ENCODE peak calls at places on chromosomes 6 and 20, in eight cellular contexts. One of them, this sample, is unnamed.

GRCh38 chr6:136319732-136320131 is 30.1 kb upstream of the BCLAF1 start:
- DNase-seq in mammary epithelial cell: no peak
- DNase-seq in stomach: no peak
- DNase-seq in CD8-positive, alpha-beta T cell: no peak
- DNase-seq in heart left ventricle: no peak
- DNase-seq in Peyer's patch: no peak
- DNase-seq in iPS DF 6.9: no peak
- DNase-seq in breast epithelium: no peak
- DNase-seq in this sample: no peak

GRCh38 chr20:51404297-51405060 is 138.0 kb downstream of the NFATC2 start:
- DNase-seq in mammary epithelial cell: no peak
- DNase-seq in stomach: peak; percentile 55
- DNase-seq in CD8-positive, alpha-beta T cell: peak; percentile 75
- DNase-seq in heart left ventricle: peak; percentile 75
- DNase-seq in Peyer's patch: peak; percentile 87
- DNase-seq in iPS DF 6.9: no peak
- DNase-seq in breast epithelium: no peak
- DNase-seq in this sample: no peak

GRCh38 chr20:25082498-25082873 is 545 bp upstream of the VSX1 start:
- DNase-seq in mammary epithelial cell: no peak
- DNase-seq in stomach: no peak
- DNase-seq in CD8-positive, alpha-beta T cell: no peak
- DNase-seq in heart left ventricle: no peak
- DNase-seq in Peyer's patch: peak; percentile 1
- DNase-seq in iPS DF 6.9: no peak
- DNase-seq in breast epithelium: no peak
- DNase-seq in this sample: no peak

GRCh38 chr6:3575166-3575565 is 118.3 kb upstream of the SLC22A23 start:
- DNase-seq in mammary epithelial cell: no peak
- DNase-seq in stomach: no peak
- DNase-seq in CD8-positive, alpha-beta T cell: no peak
- DNase-seq in heart left ventricle: no peak
- DNase-seq in Peyer's patch: no peak
- DNase-seq in iPS DF 6.9: no peak
- DNase-seq in breast epithelium: no peak
- DNase-seq in this sample: no peak

GRCh38 chr20:41004561-41005360 is 23.9 kb upstream of the TOP1 start:
- DNase-seq in mammary epithelial cell: peak; percentile 71
- DNase-seq in stomach: peak; percentile 39
- DNase-seq in CD8-positive, alpha-beta T cell: no peak
- DNase-seq in heart left ventricle: no peak
- DNase-seq in Peyer's patch: no peak
- DNase-seq in iPS DF 6.9: no peak
- DNase-seq in breast epithelium: no peak
- DNase-seq in this sample: no peak

GRCh38 chr6:107594736-107595135 is 104.8 kb downstream of the SOBP start:
- DNase-seq in mammary epithelial cell: no peak
- DNase-seq in stomach: no peak
- DNase-seq in CD8-positive, alpha-beta T cell: no peak
- DNase-seq in heart left ventricle: no peak
- DNase-seq in Peyer's patch: no peak
- DNase-seq in iPS DF 6.9: no peak
- DNase-seq in breast epithelium: no peak
- DNase-seq in this sample: no peak

GRCh38 chr20:19463597-19463996 is 251.2 kb downstream of the SLC24A3 start:
- DNase-seq in mammary epithelial cell: no peak
- DNase-seq in stomach: no peak
- DNase-seq in CD8-positive, alpha-beta T cell: no peak
- DNase-seq in heart left ventricle: no peak
- DNase-seq in Peyer's patch: no peak
- DNase-seq in iPS DF 6.9: no peak
- DNase-seq in breast epithelium: no peak
- DNase-seq in this sample: no peak

GRCh38 chr6:117840541-117840983 is 66.5 kb upstream of the SLC35F1 start:
- DNase-seq in mammary epithelial cell: peak; percentile 42
- DNase-seq in stomach: no peak
- DNase-seq in CD8-positive, alpha-beta T cell: no peak
- DNase-seq in heart left ventricle: no peak
- DNase-seq in Peyer's patch: no peak
- DNase-seq in iPS DF 6.9: no peak
- DNase-seq in breast epithelium: no peak
- DNase-seq in this sample: no peak

GRCh38 chr6:138105446-138105845 is 1.8 kb downstream of the PERP start:
- DNase-seq in mammary epithelial cell: peak; percentile 93
- DNase-seq in stomach: no peak
- DNase-seq in CD8-positive, alpha-beta T cell: no peak
- DNase-seq in heart left ventricle: no peak
- DNase-seq in Peyer's patch: no peak
- DNase-seq in iPS DF 6.9: no peak
- DNase-seq in breast epithelium: no peak
- DNase-seq in this sample: no peak

GRCh38 chr6:162234631-162235030 is 492.9 kb downstream of the PRKN start:
- DNase-seq in mammary epithelial cell: no peak
- DNase-seq in stomach: no peak
- DNase-seq in CD8-positive, alpha-beta T cell: no peak
- DNase-seq in heart left ventricle: no peak
- DNase-seq in Peyer's patch: no peak
- DNase-seq in iPS DF 6.9: no peak
- DNase-seq in breast epithelium: no peak
- DNase-seq in this sample: no peak

GRCh38 chr6:160431231-160431630 is 83.1 kb downstream of the SLC22A3 start:
- DNase-seq in mammary epithelial cell: no peak
- DNase-seq in stomach: peak; percentile 33
- DNase-seq in CD8-positive, alpha-beta T cell: no peak
- DNase-seq in heart left ventricle: peak; percentile 60
- DNase-seq in Peyer's patch: no peak
- DNase-seq in iPS DF 6.9: no peak
- DNase-seq in breast epithelium: no peak
- DNase-seq in this sample: no peak

GRCh38 chr6:29589423-29590048 is 4.6 kb downstream of the OR2H2 start:
- DNase-seq in mammary epithelial cell: peak; percentile 37
- DNase-seq in stomach: peak; percentile 34
- DNase-seq in CD8-positive, alpha-beta T cell: peak; percentile 23
- DNase-seq in heart left ventricle: no peak
- DNase-seq in Peyer's patch: peak; percentile 42
- DNase-seq in iPS DF 6.9: peak; percentile 45
- DNase-seq in breast epithelium: no peak
- DNase-seq in this sample: peak; percentile 11

GRCh38 chr6:67639161-67639560 is 995.9 kb upstream of the ADGRB3 start:
- DNase-seq in mammary epithelial cell: no peak
- DNase-seq in stomach: no peak
- DNase-seq in CD8-positive, alpha-beta T cell: no peak
- DNase-seq in heart left ventricle: no peak
- DNase-seq in Peyer's patch: no peak
- DNase-seq in iPS DF 6.9: no peak
- DNase-seq in breast epithelium: no peak
- DNase-seq in this sample: no peak

GRCh38 chr20:11453430-11453829 is 464.3 kb upstream of the BTBD3 start:
- DNase-seq in mammary epithelial cell: peak; percentile 83
- DNase-seq in stomach: no peak
- DNase-seq in CD8-positive, alpha-beta T cell: no peak
- DNase-seq in heart left ventricle: no peak
- DNase-seq in Peyer's patch: no peak
- DNase-seq in iPS DF 6.9: no peak
- DNase-seq in breast epithelium: no peak
- DNase-seq in this sample: no peak

GRCh38 chr6:29071831-29072723 is 15.0 kb downstream of the OR2B3 start:
- DNase-seq in mammary epithelial cell: peak; percentile 42
- DNase-seq in stomach: no peak
- DNase-seq in CD8-positive, alpha-beta T cell: no peak
- DNase-seq in heart left ventricle: no peak
- DNase-seq in Peyer's patch: no peak
- DNase-seq in iPS DF 6.9: peak; percentile 54
- DNase-seq in breast epithelium: no peak
- DNase-seq in this sample: no peak

GRCh38 chr20:37670426-37670825 is 23.4 kb upstream of the CTNNBL1 start:
- DNase-seq in mammary epithelial cell: no peak
- DNase-seq in stomach: no peak
- DNase-seq in CD8-positive, alpha-beta T cell: no peak
- DNase-seq in heart left ventricle: no peak
- DNase-seq in Peyer's patch: no peak
- DNase-seq in iPS DF 6.9: no peak
- DNase-seq in breast epithelium: no peak
- DNase-seq in this sample: no peak

GRCh38 chr6:45959534-45960195 is 56.0 kb downstream of the CLIC5 start:
- DNase-seq in mammary epithelial cell: peak; percentile 76
- DNase-seq in stomach: no peak
- DNase-seq in CD8-positive, alpha-beta T cell: no peak
- DNase-seq in heart left ventricle: no peak
- DNase-seq in Peyer's patch: no peak
- DNase-seq in iPS DF 6.9: no peak
- DNase-seq in breast epithelium: no peak
- DNase-seq in this sample: no peak

GRCh38 chr6:127458190-127458589 is 999 bp downstream of the KIAA0408 start:
- DNase-seq in mammary epithelial cell: no peak
- DNase-seq in stomach: no peak
- DNase-seq in CD8-positive, alpha-beta T cell: no peak
- DNase-seq in heart left ventricle: no peak
- DNase-seq in Peyer's patch: no peak
- DNase-seq in iPS DF 6.9: no peak
- DNase-seq in breast epithelium: no peak
- DNase-seq in this sample: no peak

GRCh38 chr6:127458817-127459216 is 372 bp downstream of the KIAA0408 start:
- DNase-seq in mammary epithelial cell: peak; percentile 13
- DNase-seq in stomach: no peak
- DNase-seq in CD8-positive, alpha-beta T cell: no peak
- DNase-seq in heart left ventricle: no peak
- DNase-seq in Peyer's patch: no peak
- DNase-seq in iPS DF 6.9: no peak
- DNase-seq in breast epithelium: no peak
- DNase-seq in this sample: no peak

GRCh38 chr6:127460465-127460864 is 1.3 kb upstream of the KIAA0408 start:
- DNase-seq in mammary epithelial cell: no peak
- DNase-seq in stomach: no peak
- DNase-seq in CD8-positive, alpha-beta T cell: no peak
- DNase-seq in heart left ventricle: no peak
- DNase-seq in Peyer's patch: no peak
- DNase-seq in iPS DF 6.9: no peak
- DNase-seq in breast epithelium: no peak
- DNase-seq in this sample: no peak

GRCh38 chr6:127459231-127459641 is at the start of gene KIAA0408:
- DNase-seq in mammary epithelial cell: peak; percentile 20
- DNase-seq in stomach: peak; percentile 62
- DNase-seq in CD8-positive, alpha-beta T cell: no peak
- DNase-seq in heart left ventricle: peak; percentile 61
- DNase-seq in Peyer's patch: no peak
- DNase-seq in iPS DF 6.9: no peak
- DNase-seq in breast epithelium: no peak
- DNase-seq in this sample: no peak

DNA sequence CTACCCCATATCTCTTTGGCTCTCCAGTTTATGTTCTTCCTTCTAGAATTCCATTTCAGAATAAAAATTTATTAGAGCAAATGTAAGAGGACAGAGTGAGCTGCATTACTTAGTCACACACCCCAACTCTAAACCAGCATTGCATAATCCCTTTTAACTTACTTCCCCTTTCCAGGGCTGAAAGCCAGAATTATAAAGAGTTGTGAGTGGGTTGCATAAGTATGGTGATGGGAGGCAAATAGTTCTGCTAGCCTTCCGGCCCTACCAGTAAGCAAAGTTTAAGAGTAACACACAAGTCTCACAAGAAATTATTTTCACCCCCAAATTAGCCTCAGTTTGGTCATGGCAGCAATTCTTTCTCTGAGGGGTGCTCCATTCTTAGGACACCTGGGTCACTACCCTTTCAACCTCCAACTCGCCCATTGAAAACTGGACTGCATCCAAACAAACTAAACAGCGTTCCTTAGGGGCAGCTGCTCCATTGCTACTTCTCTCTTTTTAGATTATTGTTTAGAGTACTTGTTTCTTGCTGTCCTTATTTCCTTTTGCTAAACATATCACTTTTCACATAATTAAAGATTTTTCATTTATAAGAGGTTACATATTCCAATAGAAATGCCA is 1.6 kb downstream of the KIAA0408 start:
- DNase-seq in mammary epithelial cell: peak; percentile 6
- DNase-seq in stomach: no peak
- DNase-seq in CD8-positive, alpha-beta T cell: no peak
- DNase-seq in heart left ventricle: no peak
- DNase-seq in Peyer's patch: no peak
- DNase-seq in iPS DF 6.9: no peak
- DNase-seq in breast epithelium: no peak
- DNase-seq in this sample: no peak
- H3K27ac ChIP-seq in mammary epithelial cell: no peak overlapping the region
- H3K27ac ChIP-seq in stomach: peak overlapping the region; percentile 82
- H3K27ac ChIP-seq in CD8-positive, alpha-beta T cell: no peak overlapping the region
- H3K27ac ChIP-seq in heart left ventricle: peak overlapping the region; percentile 55
- H3K27ac ChIP-seq in Peyer's patch: no peak overlapping the region
- H3K27ac ChIP-seq in iPS DF 6.9: no peak overlapping the region
- H3K27ac ChIP-seq in breast epithelium: no peak overlapping the region
- H3K27ac ChIP-seq in this sample: no peak overlapping the region

GRCh38 chr6:41659935-41660334 is 21.7 kb downstream of the MDFI start:
- DNase-seq in mammary epithelial cell: no peak
- DNase-seq in stomach: no peak
- DNase-seq in CD8-positive, alpha-beta T cell: no peak
- DNase-seq in heart left ventricle: peak; percentile 44
- DNase-seq in Peyer's patch: no peak
- DNase-seq in iPS DF 6.9: no peak
- DNase-seq in breast epithelium: no peak
- DNase-seq in this sample: no peak
- H3K27ac ChIP-seq in mammary epithelial cell: no peak overlapping the region
- H3K27ac ChIP-seq in stomach: no peak overlapping the region
- H3K27ac ChIP-seq in CD8-positive, alpha-beta T cell: no peak overlapping the region
- H3K27ac ChIP-seq in heart left ventricle: no peak overlapping the region
- H3K27ac ChIP-seq in Peyer's patch: no peak overlapping the region
- H3K27ac ChIP-seq in iPS DF 6.9: no peak overlapping the region
- H3K27ac ChIP-seq in breast epithelium: no peak overlapping the region
- H3K27ac ChIP-seq in this sample: no peak overlapping the region

DNA sequence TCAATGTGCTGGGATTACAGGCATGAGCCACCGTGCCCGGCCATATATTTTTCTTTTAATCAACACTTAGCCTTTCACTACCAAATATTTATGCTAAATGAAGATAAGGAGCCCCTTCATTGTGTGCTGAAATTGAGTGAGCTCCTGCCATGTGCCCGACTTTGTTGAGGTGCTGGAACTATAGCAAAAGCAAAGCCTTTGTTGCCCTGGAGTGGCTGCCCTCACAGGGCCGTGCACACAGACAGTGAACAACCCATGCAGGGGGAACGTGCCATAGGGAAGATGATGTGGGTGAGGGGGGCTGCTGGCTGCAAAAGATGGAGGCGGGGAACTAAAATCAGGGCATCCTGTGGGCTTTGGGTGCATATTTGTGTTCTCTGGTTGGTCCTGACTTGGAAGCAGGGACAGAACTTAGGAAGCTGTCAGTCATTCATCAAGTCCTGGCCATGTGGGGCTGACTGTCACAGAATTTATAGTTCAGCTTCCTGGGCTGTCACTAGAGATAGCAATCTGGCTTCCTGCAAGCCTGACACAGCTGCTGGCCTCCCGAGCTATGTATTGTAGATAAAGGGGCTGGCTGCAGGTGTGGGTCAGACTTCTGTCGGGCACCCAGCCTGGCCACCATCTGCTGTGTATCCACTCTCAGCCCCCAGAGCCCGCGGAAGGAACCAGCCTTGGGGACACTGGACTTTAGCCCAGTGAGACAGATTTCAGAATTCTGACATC is 56.8 kb upstream of the MPC1 start:
- DNase-seq in mammary epithelial cell: no peak
- DNase-seq in stomach: no peak
- DNase-seq in CD8-positive, alpha-beta T cell: no peak
- DNase-seq in heart left ventricle: no peak
- DNase-seq in Peyer's patch: no peak
- DNase-seq in iPS DF 6.9: no peak
- DNase-seq in breast epithelium: no peak
- DNase-seq in this sample: no peak
- H3K27ac ChIP-seq in mammary epithelial cell: no peak overlapping the region
- H3K27ac ChIP-seq in stomach: no peak overlapping the region
- H3K27ac ChIP-seq in CD8-positive, alpha-beta T cell: no peak overlapping the region
- H3K27ac ChIP-seq in heart left ventricle: no peak overlapping the region
- H3K27ac ChIP-seq in Peyer's patch: no peak overlapping the region
- H3K27ac ChIP-seq in iPS DF 6.9: no peak overlapping the region
- H3K27ac ChIP-seq in breast epithelium: no peak overlapping the region
- H3K27ac ChIP-seq in this sample: no peak overlapping the region

GRCh38 chr20:62030357-62030756 is 35.3 kb downstream of the TAF4 start:
- DNase-seq in mammary epithelial cell: no peak
- DNase-seq in stomach: no peak
- DNase-seq in CD8-positive, alpha-beta T cell: no peak
- DNase-seq in heart left ventricle: peak; percentile 20
- DNase-seq in Peyer's patch: no peak
- DNase-seq in iPS DF 6.9: no peak
- DNase-seq in breast epithelium: no peak
- DNase-seq in this sample: no peak
- H3K27ac ChIP-seq in mammary epithelial cell: no peak overlapping the region
- H3K27ac ChIP-seq in stomach: no peak overlapping the region
- H3K27ac ChIP-seq in CD8-positive, alpha-beta T cell: peak overlapping the region; percentile 33
- H3K27ac ChIP-seq in heart left ventricle: no peak overlapping the region
- H3K27ac ChIP-seq in Peyer's patch: peak overlapping the region; percentile 24
- H3K27ac ChIP-seq in iPS DF 6.9: no peak overlapping the region
- H3K27ac ChIP-seq in breast epithelium: no peak overlapping the region
- H3K27ac ChIP-seq in this sample: no peak overlapping the region

This sample was measured in caudate nucleus.